ENCODE peak calls at places on chromosomes 11 and 22, in five cellular contexts. N is SK-N-SH, P is H1, S is A549, K is K562. G is an unnamed sample.

GRCh38 chr11:86460461-86461404 is 86.0 kb downstream of the CCDC81 start:
- DNase-seq in K (no peak), S (no peak), P (no peak), N (no peak), G (no peak)

GRCh38 chr22:28244760-28245159 is 325.7 kb upstream of the PITPNB start:
- DNase-seq in P (no peak), N (no peak), S (no peak), K (no peak), G (no peak)

GRCh38 chr22:38844661-38845367 is 986 bp upstream of the NPTXR start:
- DNase-seq in S (no peak), P (no peak), N (no peak), K (no peak), G (no peak)

GRCh38 chr22:44180706-44181032 is at the start of gene PARVG:
- DNase-seq in S (no peak), N (no peak), P (no peak), K (no peak), G (no peak)

GRCh38 chr11:93652161-93652597 is 9.3 kb upstream of the CEP295 start:
- DNase-seq in K (peak; percentile 36), S (no peak), P (peak; percentile 70), N (peak; percentile 19), G (no peak)

GRCh38 chr22:49734882-49735281 is 92.8 kb downstream of the BRD1 start:
- DNase-seq in P (no peak), S (no peak), K (no peak), N (peak; percentile 15), G (no peak)

GRCh38 chr11:33375688-33376311 is 118.6 kb downstream of the HIPK3 start:
- DNase-seq in P (peak; percentile 72), S (peak; percentile 19), K (no peak), N (peak; percentile 82), G (no peak)

GRCh38 chr11:19967796-19968195 is 192.5 kb downstream of the DBX1 start:
- DNase-seq in N (no peak), S (no peak), K (no peak), P (no peak), G (no peak)

GRCh38 chr22:22721681-22722309 is 77.4 kb downstream of the GGTLC2 start:
- DNase-seq in P (no peak), S (no peak), N (no peak), K (no peak), G (no peak)

GRCh38 chr11:118618991-118619375 is 11.6 kb downstream of the PHLDB1 start:
- DNase-seq in N (no peak), S (no peak), K (no peak), P (no peak), G (peak; percentile 82)

GRCh38 chr11:120215634-120216033 is 4.8 kb downstream of the OAF start:
- DNase-seq in P (no peak), N (no peak), S (no peak), K (peak; percentile 30), G (peak; percentile 89)

GRCh38 chr11:64503354-64503753 is 87.7 kb upstream of the SLC22A12 start:
- DNase-seq in N (no peak), K (no peak), P (no peak), S (no peak), G (no peak)

GRCh38 chr11:266676-267439 is 11.3 kb upstream of the NLRP6 start:
- DNase-seq in P (no peak), S (no peak), K (peak; percentile 89), N (no peak), G (no peak)

GRCh38 chr11:1127664-1128162 is 30.0 kb upstream of the MUC5AC start:
- DNase-seq in P (no peak), S (no peak), N (peak; percentile 13), K (no peak), G (peak; percentile 54)

DNA sequence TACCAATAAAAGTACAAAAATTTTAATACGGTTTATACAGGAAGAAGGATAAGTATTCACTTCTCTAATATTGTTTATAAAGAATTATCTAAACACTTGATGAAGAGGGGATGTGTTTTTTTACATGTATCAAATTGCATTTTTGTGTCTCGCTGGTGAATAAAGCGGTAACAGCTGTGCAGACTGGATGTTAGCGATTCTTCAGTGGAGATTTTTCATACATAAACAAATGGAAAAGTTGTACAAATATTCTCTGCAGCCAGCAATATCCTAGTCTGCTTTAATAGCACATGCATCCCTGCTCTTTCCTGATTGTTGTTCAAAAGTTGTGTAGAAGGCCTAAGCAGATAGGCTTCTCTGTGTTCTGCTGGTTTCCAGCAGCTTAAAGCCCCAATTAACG is 369.3 kb downstream of the SOX6 start:
- DNase-seq in S (no peak), P (no peak), N (no peak), K (no peak), G (no peak)
- TF ChIP-seq EP300 in S (no peak), P (no peak), N (no peak), K (no peak), G (no peak)

DNA sequence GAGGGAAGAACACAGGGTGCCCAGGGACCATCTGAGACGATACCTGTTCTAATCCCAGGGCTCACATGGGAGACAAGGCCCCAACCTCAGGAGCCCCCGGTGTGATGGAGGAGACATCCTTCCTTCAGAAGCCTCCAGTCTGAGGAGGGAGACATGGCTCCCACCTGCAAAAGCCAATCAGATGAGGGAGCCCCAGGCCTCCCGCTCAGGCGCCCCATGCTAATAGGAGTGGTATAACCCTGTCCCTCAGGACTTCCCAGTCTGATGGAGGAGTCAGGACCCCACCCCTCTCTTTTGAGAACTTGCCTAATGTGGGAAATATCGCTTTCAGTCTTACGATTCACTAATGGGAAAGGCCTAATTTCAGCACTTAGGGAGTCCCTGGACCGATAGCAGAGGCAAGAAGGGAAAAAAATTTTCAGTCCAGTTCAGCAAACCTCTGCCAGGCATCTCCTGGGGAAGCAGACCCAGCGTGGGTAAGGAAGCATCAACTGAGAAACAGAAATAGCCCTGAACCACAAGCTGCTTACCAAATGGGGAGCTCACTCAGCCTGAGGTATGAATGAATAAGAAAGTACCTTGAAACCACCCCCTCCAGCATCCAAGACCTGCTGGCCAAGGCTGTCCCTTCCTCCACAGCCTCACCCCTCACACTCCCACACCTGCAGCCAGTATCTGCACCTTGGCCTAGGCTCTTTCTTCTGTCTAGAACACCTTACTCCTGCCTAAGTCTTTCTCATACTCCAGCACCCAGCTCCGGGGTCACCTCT is 5.8 kb downstream of the ARRB1 start:
- DNase-seq in K (no peak), N (no peak), S (no peak), P (no peak), G (no peak)
- H3K27ac ChIP-seq in K (no peak overlapping the region), N (no peak overlapping the region), S (no peak overlapping the region), P (no peak overlapping the region), G (peak overlapping the region; percentile 97)

GRCh38 chr11:35163707-35164496 is 24.9 kb downstream of the CD44 start:
- DNase-seq in K (peak; percentile 16), N (no peak), P (no peak), S (no peak), G (no peak)

GRCh38 chr11:35167451-35167954 is 28.5 kb downstream of the CD44 start:
- DNase-seq in K (no peak), N (no peak), P (no peak), S (no peak), G (peak; percentile 75)

GRCh38 chr11:35166369-35167360 is 27.7 kb downstream of the CD44 start:
- DNase-seq in K (no peak), N (no peak), S (peak; percentile 57), P (no peak), G (peak; percentile 80)

GRCh38 chr11:35163209-35163608 is 24.2 kb downstream of the CD44 start:
- DNase-seq in K (no peak), N (no peak), P (no peak), S (no peak), G (no peak)

DNA sequence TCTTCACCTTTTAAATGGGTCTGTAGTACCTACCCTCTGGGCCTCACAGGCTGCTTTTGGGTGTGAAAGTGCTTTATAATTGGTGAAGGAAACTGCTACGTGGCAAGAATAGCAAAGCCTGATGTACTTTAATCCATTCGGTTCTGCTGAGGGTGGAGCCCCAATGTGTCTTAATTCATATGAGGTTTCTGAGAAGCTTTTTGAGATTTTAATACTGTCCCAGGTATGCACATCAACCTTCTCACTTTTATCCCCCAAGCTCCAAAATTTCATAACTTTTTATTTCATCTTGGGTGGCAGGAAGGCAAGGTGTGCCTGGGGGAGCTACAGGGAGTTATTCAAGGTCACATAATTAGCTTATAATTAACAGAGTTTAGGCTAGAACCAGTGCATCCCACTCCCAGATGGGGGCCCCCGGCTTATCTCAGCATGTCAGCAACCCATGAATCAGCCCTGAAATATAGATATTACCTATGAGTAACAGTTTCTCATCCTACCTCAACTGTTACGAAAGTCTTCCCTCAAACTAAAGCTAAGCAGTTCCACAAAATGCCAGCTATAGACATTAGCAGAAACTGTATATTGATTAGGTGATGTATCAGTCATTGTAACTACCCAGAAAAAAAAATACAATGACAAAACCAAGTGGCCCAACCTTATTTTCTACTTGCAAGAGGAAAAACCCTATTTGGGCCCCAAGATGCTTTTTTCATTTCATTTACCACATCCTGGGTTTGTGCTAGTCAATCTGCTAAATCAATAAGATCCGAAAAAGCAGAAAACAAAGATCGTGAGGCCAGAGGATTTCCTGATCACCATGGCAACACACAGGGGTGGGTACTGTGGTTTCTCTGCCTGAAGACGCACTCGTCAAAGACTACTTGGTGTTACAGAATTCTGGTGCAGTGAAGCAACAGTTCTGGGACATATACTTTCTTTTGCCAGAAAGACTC is 26.7 kb downstream of the CD44 start:
- DNase-seq in N (no peak), P (no peak), K (no peak), S (no peak), G (no peak)
- TF ChIP-seq EP300 in N (no peak), P (no peak), K (no peak), S (peak; percentile 92), G (no peak)

DNA sequence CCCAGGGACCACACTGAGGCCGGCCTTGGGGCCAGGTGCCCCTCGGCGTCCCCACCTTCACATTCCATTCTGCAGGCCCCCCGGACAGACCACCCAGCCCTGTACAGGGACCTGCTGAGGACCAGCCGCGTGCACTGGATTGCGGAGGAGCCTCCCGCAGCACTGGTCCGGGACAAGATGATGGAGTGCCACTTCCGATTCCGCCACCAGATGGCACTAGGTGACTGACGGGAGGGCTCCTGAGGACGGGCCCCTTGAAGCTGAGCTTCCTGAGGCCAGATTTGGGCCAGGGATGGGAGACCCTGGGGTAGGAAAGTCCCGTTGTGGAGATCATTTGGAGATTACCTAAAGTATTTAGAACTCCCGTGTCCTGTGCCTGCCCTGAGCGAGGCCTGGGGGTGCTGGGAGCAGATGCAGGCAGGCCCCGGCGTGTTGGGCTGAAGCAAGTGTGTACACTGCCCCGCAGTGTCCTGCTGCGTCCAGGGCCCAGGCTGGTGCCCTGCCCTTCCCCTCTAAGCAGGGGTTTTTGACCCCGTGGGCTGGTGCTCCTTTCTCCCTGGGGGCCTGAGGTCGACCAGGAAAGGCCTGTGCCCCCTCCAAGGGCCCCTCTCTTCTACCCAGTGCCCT is 20.0 kb downstream of the TRMU start:
- DNase-seq in K (peak; percentile 66), N (peak; percentile 92), S (peak; percentile 59), P (peak; percentile 97), G (no peak)
- H3K27ac ChIP-seq in K (no peak overlapping the region), N (no peak overlapping the region), S (peak overlapping the region; percentile 76), P (peak overlapping the region; percentile 35), G (no peak overlapping the region)

DNA sequence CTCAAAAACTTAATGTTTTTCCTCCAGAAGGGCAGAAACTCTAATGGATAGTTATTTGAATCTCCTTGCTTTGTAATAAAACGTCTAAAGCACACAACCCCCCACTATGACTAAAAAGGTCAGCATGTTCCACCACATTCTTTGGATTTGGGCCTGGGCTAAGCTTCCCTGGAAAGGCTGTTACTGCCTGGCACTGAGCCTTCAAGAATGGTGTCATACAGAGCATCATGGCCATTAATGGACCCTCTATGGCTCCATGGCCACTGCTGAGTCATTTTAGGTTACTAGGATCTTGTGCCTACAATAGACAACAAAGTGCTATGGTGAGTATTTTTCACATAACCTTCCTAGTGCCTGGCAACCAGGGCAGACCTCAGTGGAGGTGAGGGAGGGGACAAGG is 242.6 kb upstream of the FAT3 start:
- DNase-seq in S (peak; percentile 4), P (no peak), N (no peak), K (no peak), G (peak; percentile 89)
- TF ChIP-seq EP300 in S (no peak), P (no peak), N (no peak), K (no peak), G (peak; percentile 83)

G was measured in sigmoid colon.